ENCODE peak calls at places on chromosomes 16 and 17, in five cellular contexts. One of them, this sample, is unnamed. For H3K4me1, the result is how much of the 10 kb centered on the place peaks cover.

GRCh38 chr17:39194089-39194984 is 3.1 kb downstream of the CACNB1 start:
- DNase-seq in CD8-positive, alpha-beta T cell: no peak
- DNase-seq in aorta: peak
- DNase-seq in uterus: peak
- DNase-seq in body of pancreas: no peak
- DNase-seq in this sample: peak

GRCh38 chr17:42431758-42432161 is 8.7 kb upstream of the CAVIN1 start:
- DNase-seq in CD8-positive, alpha-beta T cell: no peak
- DNase-seq in aorta: no peak
- DNase-seq in uterus: no peak
- DNase-seq in body of pancreas: no peak
- DNase-seq in this sample: no peak

GRCh38 chr16:49276646-49277385 is 4.8 kb downstream of the CBLN1 start:
- DNase-seq in CD8-positive, alpha-beta T cell: no peak
- DNase-seq in uterus: no peak
- DNase-seq in body of pancreas: no peak
- DNase-seq in aorta: no peak
- DNase-seq in this sample: no peak

GRCh38 chr17:28744104-28744801 is 442 bp downstream of the TRAF4 start:
- DNase-seq in CD8-positive, alpha-beta T cell: peak
- DNase-seq in body of pancreas: peak
- DNase-seq in uterus: peak
- DNase-seq in aorta: peak
- DNase-seq in this sample: peak

GRCh38 chr17:17325228-17325627 is 22.1 kb downstream of the NT5M start:
- DNase-seq in aorta: no peak
- DNase-seq in CD8-positive, alpha-beta T cell: no peak
- DNase-seq in body of pancreas: no peak
- DNase-seq in uterus: no peak
- DNase-seq in this sample: peak

GRCh38 chr17:8557176-8557806 is 73.2 kb downstream of the MYH10 start:
- DNase-seq in uterus: no peak
- DNase-seq in CD8-positive, alpha-beta T cell: no peak
- DNase-seq in body of pancreas: no peak
- DNase-seq in aorta: no peak
- DNase-seq in this sample: no peak

GRCh38 chr16:991759-992158 is 10.2 kb downstream of the SOX8 start:
- DNase-seq in aorta: no peak
- DNase-seq in CD8-positive, alpha-beta T cell: no peak
- DNase-seq in body of pancreas: no peak
- DNase-seq in uterus: no peak
- DNase-seq in this sample: no peak

GRCh38 chr17:15334266-15334665 is 7.1 kb downstream of the TEKT3 start:
- DNase-seq in uterus: no peak
- DNase-seq in CD8-positive, alpha-beta T cell: no peak
- DNase-seq in body of pancreas: no peak
- DNase-seq in aorta: no peak
- DNase-seq in this sample: no peak

GRCh38 chr16:20675488-20676267 is 21.8 kb downstream of the ACSM1 start:
- DNase-seq in body of pancreas: peak
- DNase-seq in uterus: peak
- DNase-seq in aorta: no peak
- DNase-seq in CD8-positive, alpha-beta T cell: peak
- DNase-seq in this sample: peak

GRCh38 chr16:54204756-54205155 is 81.8 kb downstream of the IRX3 start:
- DNase-seq in aorta: no peak
- DNase-seq in CD8-positive, alpha-beta T cell: no peak
- DNase-seq in uterus: no peak
- DNase-seq in body of pancreas: peak
- DNase-seq in this sample: no peak

GRCh38 chr17:66842505-66842904 is 7.6 kb downstream of the CACNG5 start:
- DNase-seq in body of pancreas: no peak
- DNase-seq in CD8-positive, alpha-beta T cell: no peak
- DNase-seq in uterus: no peak
- DNase-seq in aorta: no peak
- DNase-seq in this sample: no peak

GRCh38 chr16:68744744-68745280 is 7.7 kb downstream of the CDH1 start:
- DNase-seq in body of pancreas: peak
- DNase-seq in CD8-positive, alpha-beta T cell: no peak
- DNase-seq in uterus: no peak
- DNase-seq in aorta: no peak
- DNase-seq in this sample: peak

GRCh38 chr17:39701784-39702422 is 2.0 kb downstream of the ERBB2 start:
- DNase-seq in aorta: peak
- DNase-seq in CD8-positive, alpha-beta T cell: no peak
- DNase-seq in uterus: no peak
- DNase-seq in body of pancreas: no peak
- DNase-seq in this sample: no peak

GRCh38 chr16:81489547-81490267 is 45.1 kb downstream of the CMIP start:
- DNase-seq in uterus: no peak
- DNase-seq in body of pancreas: no peak
- DNase-seq in CD8-positive, alpha-beta T cell: no peak
- DNase-seq in aorta: no peak
- DNase-seq in this sample: no peak

GRCh38 chr16:81491522-81492188 is 47.0 kb downstream of the CMIP start:
- DNase-seq in CD8-positive, alpha-beta T cell: no peak
- DNase-seq in uterus: no peak
- DNase-seq in body of pancreas: no peak
- DNase-seq in aorta: no peak
- DNase-seq in this sample: no peak

GRCh38 chr16:81486555-81487061 is 42.0 kb downstream of the CMIP start:
- DNase-seq in body of pancreas: peak
- DNase-seq in uterus: no peak
- DNase-seq in aorta: peak
- DNase-seq in CD8-positive, alpha-beta T cell: no peak
- DNase-seq in this sample: peak

GRCh38 chr16:81487301-81487720 is 42.7 kb downstream of the CMIP start:
- DNase-seq in CD8-positive, alpha-beta T cell: no peak
- DNase-seq in body of pancreas: no peak
- DNase-seq in aorta: no peak
- DNase-seq in uterus: no peak
- DNase-seq in this sample: no peak

GRCh38 chr16:81488687-81489411 is 44.2 kb downstream of the CMIP start:
- DNase-seq in CD8-positive, alpha-beta T cell: no peak
- DNase-seq in aorta: no peak
- DNase-seq in body of pancreas: no peak
- DNase-seq in uterus: no peak
- DNase-seq in this sample: no peak
- H3K4me1 ChIP-seq in CD8-positive, alpha-beta T cell: under half
- H3K4me1 ChIP-seq in aorta: under half
- H3K4me1 ChIP-seq in body of pancreas: under half
- H3K4me1 ChIP-seq in uterus: under half
- H3K4me1 ChIP-seq in this sample: half or more

GRCh38 chr16:88509749-88510069 is 56.6 kb downstream of the ZFPM1 start:
- DNase-seq in body of pancreas: no peak
- DNase-seq in CD8-positive, alpha-beta T cell: no peak
- DNase-seq in aorta: no peak
- DNase-seq in uterus: no peak
- DNase-seq in this sample: no peak
- H3K27ac ChIP-seq in body of pancreas: peak
- H3K27ac ChIP-seq in CD8-positive, alpha-beta T cell: no peak
- H3K27ac ChIP-seq in aorta: no peak
- H3K27ac ChIP-seq in uterus: no peak
- H3K27ac ChIP-seq in this sample: no peak

DNA sequence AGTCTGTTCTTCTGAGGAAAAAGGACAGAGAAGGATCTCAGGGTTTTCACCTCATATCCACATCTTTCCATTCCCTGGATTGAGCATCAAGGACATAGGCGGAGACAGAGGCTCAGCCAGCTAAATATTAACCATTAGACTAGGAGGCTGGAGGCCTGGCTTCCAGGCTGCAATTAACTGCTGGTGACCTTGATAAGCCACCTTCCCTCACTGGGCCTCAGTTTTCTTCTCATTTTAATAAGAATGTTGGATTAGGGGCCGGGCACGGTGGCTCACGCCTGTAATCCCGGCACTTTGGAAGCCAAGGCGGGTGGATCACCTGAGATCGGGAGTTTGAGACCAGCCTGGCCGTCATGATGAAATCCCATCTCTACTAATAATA is 25.6 kb upstream of the CNOT1 start:
- DNase-seq in uterus: no peak
- DNase-seq in body of pancreas: peak
- DNase-seq in aorta: no peak
- DNase-seq in CD8-positive, alpha-beta T cell: no peak
- DNase-seq in this sample: no peak
- H3K4me1 ChIP-seq in uterus: under half
- H3K4me1 ChIP-seq in body of pancreas: under half
- H3K4me1 ChIP-seq in aorta: under half
- H3K4me1 ChIP-seq in CD8-positive, alpha-beta T cell: under half
- H3K4me1 ChIP-seq in this sample: under half

GRCh38 chr16:88662843-88663606 is at the start of gene MVD:
- DNase-seq in CD8-positive, alpha-beta T cell: peak
- DNase-seq in uterus: peak
- DNase-seq in aorta: peak
- DNase-seq in body of pancreas: peak
- DNase-seq in this sample: peak

GRCh38 chr16:88662222-88662842 is 559 bp downstream of the MVD start:
- DNase-seq in aorta: peak
- DNase-seq in uterus: no peak
- DNase-seq in body of pancreas: no peak
- DNase-seq in CD8-positive, alpha-beta T cell: peak
- DNase-seq in this sample: no peak

GRCh38 chr16:88665570-88665969 is 2.7 kb upstream of the MVD start:
- DNase-seq in body of pancreas: no peak
- DNase-seq in CD8-positive, alpha-beta T cell: peak
- DNase-seq in aorta: no peak
- DNase-seq in uterus: no peak
- DNase-seq in this sample: no peak

GRCh38 chr16:88667496-88667895 is 4.6 kb upstream of the MVD start:
- DNase-seq in aorta: no peak
- DNase-seq in body of pancreas: no peak
- DNase-seq in CD8-positive, alpha-beta T cell: peak
- DNase-seq in uterus: no peak
- DNase-seq in this sample: no peak

DNA sequence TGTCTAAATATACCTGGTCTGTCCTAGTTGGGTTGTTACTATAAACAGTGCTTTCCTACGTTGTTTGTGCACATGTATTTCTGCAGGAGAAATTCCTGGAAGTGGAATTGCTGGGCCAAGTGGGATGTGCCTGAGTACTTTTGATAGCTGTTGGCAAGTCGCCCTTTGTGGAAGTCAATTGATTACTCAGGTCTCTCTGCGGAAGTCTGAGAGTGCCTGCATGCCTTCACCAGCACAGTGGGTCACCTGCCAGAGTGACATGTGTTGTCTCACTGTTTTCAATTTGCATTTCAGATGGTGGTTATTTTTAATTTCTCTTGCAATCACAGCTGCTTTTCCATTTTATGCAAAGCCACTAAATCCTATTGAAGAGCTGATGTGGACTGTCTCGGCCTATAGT is 2.3 kb upstream of the MVD start:
- DNase-seq in body of pancreas: peak
- DNase-seq in aorta: no peak
- DNase-seq in CD8-positive, alpha-beta T cell: no peak
- DNase-seq in uterus: no peak
- DNase-seq in this sample: no peak
- H3K27ac ChIP-seq in body of pancreas: peak
- H3K27ac ChIP-seq in aorta: no peak
- H3K27ac ChIP-seq in CD8-positive, alpha-beta T cell: no peak
- H3K27ac ChIP-seq in uterus: no peak
- H3K27ac ChIP-seq in this sample: no peak

This sample was measured in lower lobe of right lung.